ENCODE peak calls at places on chromosomes 11 and 22, in six cellular contexts. One of them, this sample, is unnamed. For H3K9me3, the result is how much of the 10 kb centered on the place peaks cover.

GRCh38 chr22:35997438-35997837 is 31.2 kb downstream of the RBFOX2 start:
- DNase-seq in sigmoid colon: no peak
- DNase-seq in stomach: no peak
- DNase-seq in HepG2: no peak
- DNase-seq in transverse colon: no peak
- DNase-seq in breast epithelium: no peak
- DNase-seq in this sample: no peak

GRCh38 chr11:10303558-10304363 is 1.1 kb upstream of the ADM start:
- DNase-seq in sigmoid colon: no peak
- DNase-seq in stomach: peak
- DNase-seq in HepG2: peak
- DNase-seq in transverse colon: peak
- DNase-seq in breast epithelium: no peak
- DNase-seq in this sample: peak

GRCh38 chr11:118068206-118068944 is 8.5 kb upstream of the TMPRSS4 start:
- DNase-seq in sigmoid colon: no peak
- DNase-seq in stomach: no peak
- DNase-seq in HepG2: no peak
- DNase-seq in transverse colon: no peak
- DNase-seq in breast epithelium: no peak
- DNase-seq in this sample: no peak

GRCh38 chr11:20050551-20051333 is 109.5 kb downstream of the DBX1 start:
- DNase-seq in sigmoid colon: no peak
- DNase-seq in stomach: no peak
- DNase-seq in HepG2: no peak
- DNase-seq in transverse colon: no peak
- DNase-seq in breast epithelium: no peak
- DNase-seq in this sample: no peak

GRCh38 chr11:15967166-15967565 is 389.2 kb downstream of the SOX6 start:
- DNase-seq in sigmoid colon: no peak
- DNase-seq in stomach: no peak
- DNase-seq in HepG2: no peak
- DNase-seq in transverse colon: peak
- DNase-seq in breast epithelium: no peak
- DNase-seq in this sample: no peak

GRCh38 chr11:18749681-18750319 is 23.8 kb upstream of the IGSF22 start:
- DNase-seq in sigmoid colon: no peak
- DNase-seq in stomach: no peak
- DNase-seq in HepG2: peak
- DNase-seq in transverse colon: no peak
- DNase-seq in breast epithelium: peak
- DNase-seq in this sample: no peak

GRCh38 chr11:66112041-66112491 is 42.0 kb downstream of the PACS1 start:
- DNase-seq in sigmoid colon: no peak
- DNase-seq in stomach: no peak
- DNase-seq in HepG2: no peak
- DNase-seq in transverse colon: no peak
- DNase-seq in breast epithelium: no peak
- DNase-seq in this sample: no peak

GRCh38 chr11:76491644-76492043 is 46.8 kb downstream of the EMSY start:
- DNase-seq in sigmoid colon: no peak
- DNase-seq in stomach: no peak
- DNase-seq in HepG2: no peak
- DNase-seq in transverse colon: no peak
- DNase-seq in breast epithelium: no peak
- DNase-seq in this sample: no peak

GRCh38 chr11:128210148-128210940 is 377.0 kb downstream of the ETS1 start:
- DNase-seq in sigmoid colon: no peak
- DNase-seq in stomach: no peak
- DNase-seq in HepG2: peak
- DNase-seq in transverse colon: peak
- DNase-seq in breast epithelium: no peak
- DNase-seq in this sample: no peak

GRCh38 chr11:33861911-33862310 is 30.0 kb downstream of the LMO2 start:
- DNase-seq in sigmoid colon: no peak
- DNase-seq in stomach: no peak
- DNase-seq in HepG2: no peak
- DNase-seq in transverse colon: no peak
- DNase-seq in breast epithelium: no peak
- DNase-seq in this sample: no peak

GRCh38 chr11:120525285-120526085 is 13.9 kb downstream of the GRIK4 start:
- DNase-seq in sigmoid colon: peak
- DNase-seq in stomach: no peak
- DNase-seq in HepG2: no peak
- DNase-seq in transverse colon: peak
- DNase-seq in breast epithelium: peak
- DNase-seq in this sample: no peak

GRCh38 chr11:96037267-96037990 is 113.5 kb upstream of the MTMR2 start:
- DNase-seq in sigmoid colon: no peak
- DNase-seq in stomach: no peak
- DNase-seq in HepG2: no peak
- DNase-seq in transverse colon: no peak
- DNase-seq in breast epithelium: no peak
- DNase-seq in this sample: no peak

GRCh38 chr11:110715541-110715940 is 3.3 kb upstream of the ARHGAP20 start:
- DNase-seq in sigmoid colon: no peak
- DNase-seq in stomach: no peak
- DNase-seq in HepG2: no peak
- DNase-seq in transverse colon: no peak
- DNase-seq in breast epithelium: no peak
- DNase-seq in this sample: no peak

GRCh38 chr11:111370902-111371578 is 8.0 kb downstream of the POU2AF1 start:
- DNase-seq in sigmoid colon: no peak
- DNase-seq in stomach: no peak
- DNase-seq in HepG2: no peak
- DNase-seq in transverse colon: no peak
- DNase-seq in breast epithelium: no peak
- DNase-seq in this sample: no peak

GRCh38 chr11:34251640-34251980 is 106.2 kb downstream of the ABTB2 start:
- DNase-seq in sigmoid colon: no peak
- DNase-seq in stomach: no peak
- DNase-seq in HepG2: no peak
- DNase-seq in transverse colon: no peak
- DNase-seq in breast epithelium: no peak
- DNase-seq in this sample: no peak

GRCh38 chr22:42432020-42432596 is at the start of gene NFAM1:
- DNase-seq in sigmoid colon: peak
- DNase-seq in stomach: peak
- DNase-seq in HepG2: no peak
- DNase-seq in transverse colon: peak
- DNase-seq in breast epithelium: no peak
- DNase-seq in this sample: no peak

GRCh38 chr11:68146704-68147474 is 25.7 kb upstream of the CHKA start:
- DNase-seq in sigmoid colon: no peak
- DNase-seq in stomach: peak
- DNase-seq in HepG2: peak
- DNase-seq in transverse colon: peak
- DNase-seq in breast epithelium: no peak
- DNase-seq in this sample: no peak

GRCh38 chr11:83158474-83158786 is 1.5 kb downstream of the PCF11 start:
- DNase-seq in sigmoid colon: no peak
- DNase-seq in stomach: no peak
- DNase-seq in HepG2: no peak
- DNase-seq in transverse colon: no peak
- DNase-seq in breast epithelium: no peak
- DNase-seq in this sample: no peak

GRCh38 chr11:83156150-83156995 is 558 bp upstream of the PCF11 start:
- DNase-seq in sigmoid colon: peak
- DNase-seq in stomach: peak
- DNase-seq in HepG2: peak
- DNase-seq in transverse colon: peak
- DNase-seq in breast epithelium: peak
- DNase-seq in this sample: peak

GRCh38 chr11:83156996-83157754 is at the start of gene PCF11:
- DNase-seq in sigmoid colon: no peak
- DNase-seq in stomach: no peak
- DNase-seq in HepG2: no peak
- DNase-seq in transverse colon: no peak
- DNase-seq in breast epithelium: no peak
- DNase-seq in this sample: no peak

GRCh38 chr11:83158965-83159900 is 2.3 kb downstream of the PCF11 start:
- DNase-seq in sigmoid colon: no peak
- DNase-seq in stomach: no peak
- DNase-seq in HepG2: no peak
- DNase-seq in transverse colon: no peak
- DNase-seq in breast epithelium: no peak
- DNase-seq in this sample: no peak

DNA sequence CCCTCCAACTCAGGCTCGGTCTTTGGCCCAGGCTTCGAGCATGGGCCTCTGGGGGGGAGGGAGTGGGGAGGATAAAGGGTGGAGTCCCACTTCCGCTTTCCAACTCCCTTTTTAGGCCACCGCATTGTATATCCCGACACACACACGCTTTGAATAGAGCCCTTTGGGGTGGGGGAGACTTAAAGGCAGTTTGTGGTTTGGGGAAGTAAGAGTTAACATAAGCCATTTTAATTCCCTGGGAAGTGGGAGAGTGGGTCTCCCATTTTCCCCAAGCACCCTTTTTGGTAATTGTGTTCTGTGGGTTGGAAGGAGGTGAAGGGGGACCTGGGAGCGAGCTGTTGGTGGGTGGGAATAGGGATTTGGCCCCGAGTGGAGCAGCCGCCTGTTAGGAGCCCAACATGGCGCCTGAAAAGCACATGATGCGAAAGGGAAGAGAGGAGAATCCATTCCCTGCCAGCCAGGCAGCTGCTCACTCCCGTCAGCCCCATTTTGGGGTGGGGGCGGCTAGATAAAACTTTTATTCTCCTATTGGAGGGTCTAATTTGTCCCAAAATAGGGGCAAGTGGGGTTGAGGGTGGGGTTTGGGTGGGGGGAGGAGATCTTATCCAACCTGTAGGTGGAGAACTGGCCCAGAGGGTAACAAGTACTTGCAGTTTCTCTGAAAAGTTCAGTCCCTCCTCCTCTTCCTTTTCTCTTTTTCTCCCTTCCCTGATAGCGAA is 983 bp downstream of the PCF11 start:
- DNase-seq in sigmoid colon: peak
- DNase-seq in stomach: peak
- DNase-seq in HepG2: peak
- DNase-seq in transverse colon: peak
- DNase-seq in breast epithelium: peak
- DNase-seq in this sample: no peak
- TF ChIP-seq POLR2AphosphoS5 in sigmoid colon: no peak
- TF ChIP-seq POLR2AphosphoS5 in stomach: no peak
- TF ChIP-seq POLR2AphosphoS5 in HepG2: peak
- TF ChIP-seq POLR2AphosphoS5 in transverse colon: peak
- TF ChIP-seq POLR2AphosphoS5 in breast epithelium: peak
- TF ChIP-seq POLR2AphosphoS5 in this sample: no peak

GRCh38 chr11:1744137-1744878 is 6.1 kb downstream of the IFITM10 start:
- DNase-seq in sigmoid colon: no peak
- DNase-seq in stomach: no peak
- DNase-seq in HepG2: no peak
- DNase-seq in transverse colon: no peak
- DNase-seq in breast epithelium: peak
- DNase-seq in this sample: peak

GRCh38 chr11:1745701-1746320 is 4.6 kb downstream of the IFITM10 start:
- DNase-seq in sigmoid colon: no peak
- DNase-seq in stomach: no peak
- DNase-seq in HepG2: no peak
- DNase-seq in transverse colon: no peak
- DNase-seq in breast epithelium: peak
- DNase-seq in this sample: no peak

GRCh38 chr11:1746516-1746931 is 3.9 kb downstream of the IFITM10 start:
- DNase-seq in sigmoid colon: peak
- DNase-seq in stomach: no peak
- DNase-seq in HepG2: no peak
- DNase-seq in transverse colon: peak
- DNase-seq in breast epithelium: peak
- DNase-seq in this sample: peak

GRCh38 chr11:1743587-1744136 is 6.7 kb downstream of the IFITM10 start:
- DNase-seq in sigmoid colon: no peak
- DNase-seq in stomach: no peak
- DNase-seq in HepG2: no peak
- DNase-seq in transverse colon: no peak
- DNase-seq in breast epithelium: peak
- DNase-seq in this sample: no peak

GRCh38 chr11:1744879-1745700 is 5.3 kb downstream of the IFITM10 start:
- DNase-seq in sigmoid colon: peak
- DNase-seq in stomach: no peak
- DNase-seq in HepG2: no peak
- DNase-seq in transverse colon: no peak
- DNase-seq in breast epithelium: no peak
- DNase-seq in this sample: peak
- H3K27ac ChIP-seq in sigmoid colon: no peak
- H3K27ac ChIP-seq in stomach: no peak
- H3K27ac ChIP-seq in HepG2: no peak
- H3K27ac ChIP-seq in transverse colon: no peak
- H3K27ac ChIP-seq in breast epithelium: no peak
- H3K27ac ChIP-seq in this sample: no peak

GRCh38 chr11:57161351-57161750 is 20.4 kb upstream of the LRRC55 start:
- DNase-seq in sigmoid colon: no peak
- DNase-seq in stomach: no peak
- DNase-seq in HepG2: no peak
- DNase-seq in transverse colon: no peak
- DNase-seq in breast epithelium: no peak
- DNase-seq in this sample: no peak

GRCh38 chr11:57158582-57158981 is 23.2 kb upstream of the LRRC55 start:
- DNase-seq in sigmoid colon: no peak
- DNase-seq in stomach: no peak
- DNase-seq in HepG2: no peak
- DNase-seq in transverse colon: no peak
- DNase-seq in breast epithelium: no peak
- DNase-seq in this sample: no peak

GRCh38 chr11:57158180-57158579 is 23.6 kb upstream of the LRRC55 start:
- DNase-seq in sigmoid colon: no peak
- DNase-seq in stomach: no peak
- DNase-seq in HepG2: no peak
- DNase-seq in transverse colon: no peak
- DNase-seq in breast epithelium: no peak
- DNase-seq in this sample: no peak

GRCh38 chr11:57162179-57162898 is 19.4 kb upstream of the LRRC55 start:
- DNase-seq in sigmoid colon: no peak
- DNase-seq in stomach: no peak
- DNase-seq in HepG2: no peak
- DNase-seq in transverse colon: no peak
- DNase-seq in breast epithelium: no peak
- DNase-seq in this sample: no peak

DNA sequence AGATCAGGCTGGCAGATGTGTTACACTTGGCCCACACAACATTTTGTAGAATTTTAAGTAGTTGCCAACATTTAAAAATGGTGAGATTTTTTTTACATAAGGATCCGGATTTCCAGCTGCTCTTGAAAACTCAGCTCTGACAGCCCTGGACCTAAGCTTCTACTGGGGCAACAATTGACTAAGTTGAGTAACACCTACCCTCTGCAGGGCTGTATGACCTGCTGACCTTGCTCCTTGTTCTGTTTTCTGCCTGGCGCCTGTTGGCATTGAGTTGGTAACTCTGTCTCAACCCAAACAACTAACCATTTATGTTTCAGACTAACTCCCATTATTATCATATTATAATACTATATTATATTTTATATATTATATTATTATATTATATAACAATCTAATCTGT is 21.1 kb upstream of the LRRC55 start:
- DNase-seq in sigmoid colon: no peak
- DNase-seq in stomach: no peak
- DNase-seq in HepG2: no peak
- DNase-seq in transverse colon: no peak
- DNase-seq in breast epithelium: no peak
- DNase-seq in this sample: no peak
- H3K9me3 ChIP-seq in sigmoid colon: under half
- H3K9me3 ChIP-seq in stomach: under half
- H3K9me3 ChIP-seq in HepG2: under half
- H3K9me3 ChIP-seq in transverse colon: under half
- H3K9me3 ChIP-seq in breast epithelium: under half
- H3K9me3 ChIP-seq in this sample: under half

GRCh38 chr11:69636870-69637600 is 3.9 kb upstream of the CCND1 start:
- DNase-seq in sigmoid colon: no peak
- DNase-seq in stomach: no peak
- DNase-seq in HepG2: no peak
- DNase-seq in transverse colon: no peak
- DNase-seq in breast epithelium: peak
- DNase-seq in this sample: no peak
- TF ChIP-seq POLR2AphosphoS5 in sigmoid colon: no peak
- TF ChIP-seq POLR2AphosphoS5 in stomach: no peak
- TF ChIP-seq POLR2AphosphoS5 in HepG2: no peak
- TF ChIP-seq POLR2AphosphoS5 in transverse colon: no peak
- TF ChIP-seq POLR2AphosphoS5 in breast epithelium: no peak
- TF ChIP-seq POLR2AphosphoS5 in this sample: no peak